ENCODE peak calls at places on chromosome 20, in eight cellular contexts. One of them, this sample, is unnamed. For H3K27me3, the result is how much of the 10 kb centered on the place peaks cover.

GRCh38 chr20:8355453-8355852 is 223.4 kb downstream of the PLCB1 start:
- DNase-seq in HCT116: no peak
- DNase-seq in CD8-positive, alpha-beta T cell: no peak
- DNase-seq in MM.1S: no peak
- DNase-seq in ovary: no peak
- DNase-seq in upper lobe of right lung: no peak
- DNase-seq in fibroblast of lung: no peak
- DNase-seq in GM23338: no peak
- DNase-seq in this sample: no peak

GRCh38 chr20:41848180-41848579 is 230.0 kb upstream of the CHD6 start:
- DNase-seq in HCT116: no peak
- DNase-seq in CD8-positive, alpha-beta T cell: no peak
- DNase-seq in MM.1S: no peak
- DNase-seq in ovary: no peak
- DNase-seq in upper lobe of right lung: no peak
- DNase-seq in fibroblast of lung: no peak
- DNase-seq in GM23338: peak
- DNase-seq in this sample: no peak

GRCh38 chr20:33832113-33832853 is 21.1 kb downstream of the CHMP4B start:
- DNase-seq in HCT116: no peak
- DNase-seq in CD8-positive, alpha-beta T cell: no peak
- DNase-seq in MM.1S: no peak
- DNase-seq in ovary: peak
- DNase-seq in upper lobe of right lung: no peak
- DNase-seq in fibroblast of lung: no peak
- DNase-seq in GM23338: peak
- DNase-seq in this sample: peak

GRCh38 chr20:57388953-57389694 is 2.1 kb upstream of the RBM38 start:
- DNase-seq in HCT116: peak
- DNase-seq in CD8-positive, alpha-beta T cell: no peak
- DNase-seq in MM.1S: peak
- DNase-seq in ovary: peak
- DNase-seq in upper lobe of right lung: peak
- DNase-seq in fibroblast of lung: peak
- DNase-seq in GM23338: peak
- DNase-seq in this sample: no peak

GRCh38 chr20:38186788-38187221 is 21.7 kb upstream of the TGM2 start:
- DNase-seq in HCT116: peak
- DNase-seq in CD8-positive, alpha-beta T cell: no peak
- DNase-seq in MM.1S: no peak
- DNase-seq in ovary: no peak
- DNase-seq in upper lobe of right lung: no peak
- DNase-seq in fibroblast of lung: no peak
- DNase-seq in GM23338: no peak
- DNase-seq in this sample: no peak

GRCh38 chr20:17835941-17836861 is 132.4 kb downstream of the SNX5 start:
- DNase-seq in HCT116: no peak
- DNase-seq in CD8-positive, alpha-beta T cell: no peak
- DNase-seq in MM.1S: no peak
- DNase-seq in ovary: peak
- DNase-seq in upper lobe of right lung: no peak
- DNase-seq in fibroblast of lung: peak
- DNase-seq in GM23338: no peak
- DNase-seq in this sample: peak

GRCh38 chr20:43316271-43316670 is 126.6 kb upstream of the PTPRT start:
- DNase-seq in HCT116: no peak
- DNase-seq in CD8-positive, alpha-beta T cell: no peak
- DNase-seq in MM.1S: no peak
- DNase-seq in ovary: no peak
- DNase-seq in upper lobe of right lung: no peak
- DNase-seq in fibroblast of lung: no peak
- DNase-seq in GM23338: no peak
- DNase-seq in this sample: no peak

GRCh38 chr20:35603695-35604443 is 11.8 kb upstream of the SPAG4 start:
- DNase-seq in HCT116: no peak
- DNase-seq in CD8-positive, alpha-beta T cell: no peak
- DNase-seq in MM.1S: no peak
- DNase-seq in ovary: no peak
- DNase-seq in upper lobe of right lung: peak
- DNase-seq in fibroblast of lung: no peak
- DNase-seq in GM23338: no peak
- DNase-seq in this sample: peak

GRCh38 chr20:17971571-17972013 is 2.8 kb downstream of the MGME1 start:
- DNase-seq in HCT116: no peak
- DNase-seq in CD8-positive, alpha-beta T cell: no peak
- DNase-seq in MM.1S: peak
- DNase-seq in ovary: no peak
- DNase-seq in upper lobe of right lung: no peak
- DNase-seq in fibroblast of lung: peak
- DNase-seq in GM23338: peak
- DNase-seq in this sample: no peak

GRCh38 chr20:16518068-16518783 is 55.0 kb downstream of the KIF16B start:
- DNase-seq in HCT116: peak
- DNase-seq in CD8-positive, alpha-beta T cell: no peak
- DNase-seq in MM.1S: no peak
- DNase-seq in ovary: no peak
- DNase-seq in upper lobe of right lung: no peak
- DNase-seq in fibroblast of lung: peak
- DNase-seq in GM23338: peak
- DNase-seq in this sample: no peak

GRCh38 chr20:41649489-41649888 is 31.3 kb upstream of the CHD6 start:
- DNase-seq in HCT116: no peak
- DNase-seq in CD8-positive, alpha-beta T cell: no peak
- DNase-seq in MM.1S: peak
- DNase-seq in ovary: no peak
- DNase-seq in upper lobe of right lung: no peak
- DNase-seq in fibroblast of lung: no peak
- DNase-seq in GM23338: no peak
- DNase-seq in this sample: no peak

GRCh38 chr20:61927193-61927825 is 138.4 kb downstream of the TAF4 start:
- DNase-seq in HCT116: no peak
- DNase-seq in CD8-positive, alpha-beta T cell: no peak
- DNase-seq in MM.1S: no peak
- DNase-seq in ovary: no peak
- DNase-seq in upper lobe of right lung: peak
- DNase-seq in fibroblast of lung: no peak
- DNase-seq in GM23338: no peak
- DNase-seq in this sample: no peak

GRCh38 chr20:19095762-19096161 is 116.7 kb upstream of the SLC24A3 start:
- DNase-seq in HCT116: no peak
- DNase-seq in CD8-positive, alpha-beta T cell: no peak
- DNase-seq in MM.1S: no peak
- DNase-seq in ovary: no peak
- DNase-seq in upper lobe of right lung: no peak
- DNase-seq in fibroblast of lung: no peak
- DNase-seq in GM23338: peak
- DNase-seq in this sample: peak

GRCh38 chr20:4465855-4466545 is 255.7 kb upstream of the PRND start:
- DNase-seq in HCT116: no peak
- DNase-seq in CD8-positive, alpha-beta T cell: no peak
- DNase-seq in MM.1S: no peak
- DNase-seq in ovary: no peak
- DNase-seq in upper lobe of right lung: no peak
- DNase-seq in fibroblast of lung: peak
- DNase-seq in GM23338: no peak
- DNase-seq in this sample: no peak

GRCh38 chr20:43404880-43405279 is 52.8 kb upstream of the SRSF6 start:
- DNase-seq in HCT116: peak
- DNase-seq in CD8-positive, alpha-beta T cell: no peak
- DNase-seq in MM.1S: peak
- DNase-seq in ovary: no peak
- DNase-seq in upper lobe of right lung: no peak
- DNase-seq in fibroblast of lung: no peak
- DNase-seq in GM23338: peak
- DNase-seq in this sample: no peak

GRCh38 chr20:52031206-52031573 is 160.4 kb downstream of the ZFP64 start:
- DNase-seq in HCT116: no peak
- DNase-seq in CD8-positive, alpha-beta T cell: no peak
- DNase-seq in MM.1S: no peak
- DNase-seq in ovary: no peak
- DNase-seq in upper lobe of right lung: no peak
- DNase-seq in fibroblast of lung: peak
- DNase-seq in GM23338: no peak
- DNase-seq in this sample: no peak

GRCh38 chr20:57464642-57465211 is 60.2 kb downstream of the CTCFL start:
- DNase-seq in HCT116: peak
- DNase-seq in CD8-positive, alpha-beta T cell: no peak
- DNase-seq in MM.1S: no peak
- DNase-seq in ovary: no peak
- DNase-seq in upper lobe of right lung: no peak
- DNase-seq in fibroblast of lung: no peak
- DNase-seq in GM23338: peak
- DNase-seq in this sample: no peak

GRCh38 chr20:25198663-25199363 is 3.3 kb downstream of the ENTPD6 start:
- DNase-seq in HCT116: no peak
- DNase-seq in CD8-positive, alpha-beta T cell: no peak
- DNase-seq in MM.1S: no peak
- DNase-seq in ovary: no peak
- DNase-seq in upper lobe of right lung: no peak
- DNase-seq in fibroblast of lung: no peak
- DNase-seq in GM23338: no peak
- DNase-seq in this sample: peak

GRCh38 chr20:48052492-48052870 is 267.2 kb upstream of the SULF2 start:
- DNase-seq in HCT116: no peak
- DNase-seq in CD8-positive, alpha-beta T cell: no peak
- DNase-seq in MM.1S: no peak
- DNase-seq in ovary: no peak
- DNase-seq in upper lobe of right lung: no peak
- DNase-seq in fibroblast of lung: no peak
- DNase-seq in GM23338: no peak
- DNase-seq in this sample: no peak

GRCh38 chr20:61813791-61814190 is 251.9 kb downstream of the TAF4 start:
- DNase-seq in HCT116: no peak
- DNase-seq in CD8-positive, alpha-beta T cell: no peak
- DNase-seq in MM.1S: no peak
- DNase-seq in ovary: no peak
- DNase-seq in upper lobe of right lung: no peak
- DNase-seq in fibroblast of lung: no peak
- DNase-seq in GM23338: no peak
- DNase-seq in this sample: no peak

GRCh38 chr20:40081653-40082052 is 607.4 kb downstream of the MAFB start:
- DNase-seq in HCT116: no peak
- DNase-seq in CD8-positive, alpha-beta T cell: no peak
- DNase-seq in MM.1S: peak
- DNase-seq in ovary: no peak
- DNase-seq in upper lobe of right lung: no peak
- DNase-seq in fibroblast of lung: no peak
- DNase-seq in GM23338: no peak
- DNase-seq in this sample: no peak

GRCh38 chr20:48845721-48846306 is 18.0 kb upstream of the PREX1 start:
- DNase-seq in HCT116: no peak
- DNase-seq in CD8-positive, alpha-beta T cell: no peak
- DNase-seq in MM.1S: no peak
- DNase-seq in ovary: no peak
- DNase-seq in upper lobe of right lung: no peak
- DNase-seq in fibroblast of lung: no peak
- DNase-seq in GM23338: no peak
- DNase-seq in this sample: no peak

GRCh38 chr20:47502801-47503239 is 1.1 kb downstream of the NCOA3 start:
- DNase-seq in HCT116: no peak
- DNase-seq in CD8-positive, alpha-beta T cell: no peak
- DNase-seq in MM.1S: peak
- DNase-seq in ovary: no peak
- DNase-seq in upper lobe of right lung: no peak
- DNase-seq in fibroblast of lung: peak
- DNase-seq in GM23338: peak
- DNase-seq in this sample: peak

GRCh38 chr20:21640556-21640955 is 64.9 kb upstream of the PAX1 start:
- DNase-seq in HCT116: peak
- DNase-seq in CD8-positive, alpha-beta T cell: no peak
- DNase-seq in MM.1S: peak
- DNase-seq in ovary: no peak
- DNase-seq in upper lobe of right lung: no peak
- DNase-seq in fibroblast of lung: no peak
- DNase-seq in GM23338: peak
- DNase-seq in this sample: no peak
- TF ChIP-seq CTCF in HCT116: peak
- TF ChIP-seq CTCF in CD8-positive, alpha-beta T cell: no peak
- TF ChIP-seq CTCF in MM.1S: peak
- TF ChIP-seq CTCF in ovary: no peak
- TF ChIP-seq CTCF in upper lobe of right lung: no peak
- TF ChIP-seq CTCF in fibroblast of lung: no peak
- TF ChIP-seq CTCF in GM23338: peak
- TF ChIP-seq CTCF in this sample: no peak

GRCh38 chr20:58838174-58838573 is 12.5 kb downstream of the GNAS-AS1 start:
- DNase-seq in HCT116: no peak
- DNase-seq in CD8-positive, alpha-beta T cell: no peak
- DNase-seq in MM.1S: no peak
- DNase-seq in ovary: no peak
- DNase-seq in upper lobe of right lung: no peak
- DNase-seq in fibroblast of lung: no peak
- DNase-seq in GM23338: no peak
- DNase-seq in this sample: no peak

GRCh38 chr20:58839991-58840747 is 10.5 kb downstream of the GNAS-AS1 start:
- DNase-seq in HCT116: no peak
- DNase-seq in CD8-positive, alpha-beta T cell: no peak
- DNase-seq in MM.1S: no peak
- DNase-seq in ovary: no peak
- DNase-seq in upper lobe of right lung: no peak
- DNase-seq in fibroblast of lung: no peak
- DNase-seq in GM23338: peak
- DNase-seq in this sample: no peak

GRCh38 chr20:58837717-58838116 is 13.0 kb downstream of the GNAS-AS1 start:
- DNase-seq in HCT116: no peak
- DNase-seq in CD8-positive, alpha-beta T cell: no peak
- DNase-seq in MM.1S: no peak
- DNase-seq in ovary: no peak
- DNase-seq in upper lobe of right lung: no peak
- DNase-seq in fibroblast of lung: no peak
- DNase-seq in GM23338: no peak
- DNase-seq in this sample: no peak

GRCh38 chr20:58840816-58841538 is 9.7 kb downstream of the GNAS-AS1 start:
- DNase-seq in HCT116: no peak
- DNase-seq in CD8-positive, alpha-beta T cell: no peak
- DNase-seq in MM.1S: no peak
- DNase-seq in ovary: no peak
- DNase-seq in upper lobe of right lung: no peak
- DNase-seq in fibroblast of lung: no peak
- DNase-seq in GM23338: peak
- DNase-seq in this sample: no peak

GRCh38 chr20:58839474-58839874 is 11.2 kb downstream of the GNAS-AS1 start:
- DNase-seq in HCT116: peak
- DNase-seq in CD8-positive, alpha-beta T cell: no peak
- DNase-seq in MM.1S: no peak
- DNase-seq in ovary: peak
- DNase-seq in upper lobe of right lung: no peak
- DNase-seq in fibroblast of lung: peak
- DNase-seq in GM23338: peak
- DNase-seq in this sample: no peak
- H3K27me3 ChIP-seq in HCT116: under half
- H3K27me3 ChIP-seq in CD8-positive, alpha-beta T cell: under half
- H3K27me3 ChIP-seq in MM.1S: half or more
- H3K27me3 ChIP-seq in ovary: under half
- H3K27me3 ChIP-seq in upper lobe of right lung: under half
- H3K27me3 ChIP-seq in fibroblast of lung: under half
- H3K27me3 ChIP-seq in GM23338: under half
- H3K27me3 ChIP-seq in this sample: half or more

GRCh38 chr20:50478162-50479036 is 31.8 kb upstream of the PTPN1 start:
- DNase-seq in HCT116: peak
- DNase-seq in CD8-positive, alpha-beta T cell: peak
- DNase-seq in MM.1S: no peak
- DNase-seq in ovary: peak
- DNase-seq in upper lobe of right lung: peak
- DNase-seq in fibroblast of lung: peak
- DNase-seq in GM23338: peak
- DNase-seq in this sample: peak
- TF ChIP-seq CTCF in HCT116: peak
- TF ChIP-seq CTCF in CD8-positive, alpha-beta T cell: peak
- TF ChIP-seq CTCF in MM.1S: peak
- TF ChIP-seq CTCF in ovary: no peak
- TF ChIP-seq CTCF in upper lobe of right lung: peak
- TF ChIP-seq CTCF in fibroblast of lung: peak
- TF ChIP-seq CTCF in GM23338: peak
- TF ChIP-seq CTCF in this sample: peak

GRCh38 chr20:22525821-22526220 is 58.6 kb downstream of the FOXA2 start:
- DNase-seq in HCT116: no peak
- DNase-seq in CD8-positive, alpha-beta T cell: no peak
- DNase-seq in MM.1S: no peak
- DNase-seq in ovary: no peak
- DNase-seq in upper lobe of right lung: no peak
- DNase-seq in fibroblast of lung: no peak
- DNase-seq in GM23338: no peak
- DNase-seq in this sample: no peak
- H3K27me3 ChIP-seq in HCT116: under half
- H3K27me3 ChIP-seq in CD8-positive, alpha-beta T cell: under half
- H3K27me3 ChIP-seq in MM.1S: under half
- H3K27me3 ChIP-seq in ovary: under half
- H3K27me3 ChIP-seq in upper lobe of right lung: under half
- H3K27me3 ChIP-seq in fibroblast of lung: under half
- H3K27me3 ChIP-seq in GM23338: under half
- H3K27me3 ChIP-seq in this sample: under half

This sample was measured in suprapubic skin.